ENCODE peak calls at places on chromosomes 6 and 20, in four cellular contexts. J, D, T and V are unnamed samples. For H3K27me3, the result is how much of the 10 kb centered on the place peaks cover.

GRCh38 chr20:42577193-42577592 is 612.5 kb downstream of the PTPRT start:
- DNase-seq in J (no peak), D (no peak), T (no peak), V (no peak)

GRCh38 chr6:33570806-33571636 is 9.1 kb downstream of the BAK1 start:
- DNase-seq in J (peak), T (peak), D (peak), V (peak)

GRCh38 chr6:130524552-130524951 is 158.7 kb downstream of the TMEM200A start:
- DNase-seq in J (no peak), D (no peak), T (no peak), V (no peak)

GRCh38 chr6:89667872-89668556 is 29.5 kb upstream of the LYRM2 start:
- DNase-seq in T (no peak), D (no peak), J (no peak), V (no peak)

GRCh38 chr6:70973591-70973990 is 16.7 kb upstream of the B3GAT2 start:
- DNase-seq in T (no peak), J (no peak), D (no peak), V (no peak)

GRCh38 chr6:137859025-137859424 is 8.0 kb upstream of the TNFAIP3 start:
- DNase-seq in J (no peak), D (no peak), T (no peak), V (no peak)

GRCh38 chr6:132768051-132768517 is 10.4 kb upstream of the VNN2 start:
- DNase-seq in J (peak), T (peak), D (peak), V (no peak)

GRCh38 chr6:83252717-83253116 is 59.6 kb downstream of the RWDD2A start:
- DNase-seq in D (no peak), J (no peak), T (no peak), V (no peak)

GRCh38 chr6:16305246-16305725 is 66.9 kb downstream of the GMPR start:
- DNase-seq in J (peak), T (no peak), D (no peak), V (no peak)

GRCh38 chr6:47200536-47201334 is 109.0 kb downstream of the TNFRSF21 start:
- DNase-seq in J (no peak), D (no peak), T (no peak), V (no peak)

GRCh38 chr6:11126876-11127275 is 15.4 kb upstream of the ERVFRD-1 start:
- DNase-seq in T (no peak), D (no peak), J (no peak), V (no peak)

GRCh38 chr6:11121851-11122250 is 10.3 kb upstream of the ERVFRD-1 start:
- DNase-seq in T (no peak), J (no peak), D (no peak), V (no peak)

GRCh38 chr6:11122380-11122779 is 10.9 kb upstream of the ERVFRD-1 start:
- DNase-seq in T (no peak), D (no peak), J (no peak), V (no peak)

GRCh38 chr6:11120273-11121005 is 8.9 kb upstream of the ERVFRD-1 start:
- DNase-seq in D (no peak), T (no peak), J (no peak), V (no peak)

GRCh38 chr6:11123978-11124377 is 12.5 kb upstream of the ERVFRD-1 start:
- DNase-seq in J (no peak), D (no peak), T (no peak), V (no peak)
- TF ChIP-seq CTCF in J (no peak), D (no peak), T (no peak), V (no peak)

DNA sequence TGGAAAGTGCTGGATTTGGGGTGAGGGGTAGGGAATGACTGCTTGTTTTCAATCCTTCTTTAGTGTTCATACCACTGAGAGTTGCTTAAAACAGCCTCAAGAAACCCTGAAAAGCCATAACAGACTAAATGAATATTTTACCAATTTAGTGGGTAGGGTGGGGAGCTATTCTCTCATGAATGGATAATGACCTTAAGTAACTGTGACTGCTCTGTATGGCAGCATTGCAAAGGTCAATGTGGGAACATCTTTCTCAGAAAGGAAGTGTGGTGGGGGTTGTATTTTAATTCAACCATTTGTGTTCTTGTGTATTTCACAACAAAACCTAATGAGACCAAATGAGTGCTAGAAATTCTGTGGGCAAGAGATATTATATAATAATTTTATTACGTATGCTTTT is 55.7 kb downstream of the PHACTR2 start:
- DNase-seq in J (no peak), T (no peak), D (no peak), V (no peak)
- H3K27me3 ChIP-seq in J (under half), T (under half), D (under half), V (under half)

DNA sequence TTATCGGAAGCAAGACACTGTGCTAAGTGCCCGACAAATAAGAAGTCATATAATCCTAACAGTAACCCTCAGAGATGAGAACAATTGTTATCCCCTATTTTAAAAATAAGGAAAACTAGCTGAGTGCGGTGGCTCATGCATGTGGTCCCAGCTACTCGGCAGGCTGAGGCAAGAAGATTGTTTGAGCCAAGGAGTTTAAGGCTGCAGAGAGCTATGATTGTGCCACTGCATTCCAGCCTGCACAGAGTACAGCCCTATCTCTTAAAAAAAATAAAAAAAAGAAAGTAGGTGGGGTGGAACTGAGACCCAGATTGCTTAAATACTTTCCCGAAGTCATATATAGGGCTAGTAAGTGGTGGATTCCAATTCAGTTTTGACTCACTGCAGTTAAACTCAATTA is 84.7 kb downstream of the UST start:
- DNase-seq in D (no peak), J (no peak), T (no peak), V (no peak)
- H3K27ac ChIP-seq in D (no peak), J (no peak), T (no peak), V (no peak)

GRCh38 chr20:22909436-22909835 is 125.7 kb upstream of the SSTR4 start:
- DNase-seq in J (no peak), T (no peak), D (no peak), V (no peak)
- TF ChIP-seq CTCF in J (no peak), T (no peak), D (no peak), V (no peak)

GRCh38 chr6:50714487-50715379 is 1.4 kb downstream of the TFAP2D start:
- DNase-seq in T (no peak), J (no peak), D (no peak), V (no peak)
- H3K27me3 ChIP-seq in T (half or more), J (half or more), D (half or more), V (half or more)

DNA sequence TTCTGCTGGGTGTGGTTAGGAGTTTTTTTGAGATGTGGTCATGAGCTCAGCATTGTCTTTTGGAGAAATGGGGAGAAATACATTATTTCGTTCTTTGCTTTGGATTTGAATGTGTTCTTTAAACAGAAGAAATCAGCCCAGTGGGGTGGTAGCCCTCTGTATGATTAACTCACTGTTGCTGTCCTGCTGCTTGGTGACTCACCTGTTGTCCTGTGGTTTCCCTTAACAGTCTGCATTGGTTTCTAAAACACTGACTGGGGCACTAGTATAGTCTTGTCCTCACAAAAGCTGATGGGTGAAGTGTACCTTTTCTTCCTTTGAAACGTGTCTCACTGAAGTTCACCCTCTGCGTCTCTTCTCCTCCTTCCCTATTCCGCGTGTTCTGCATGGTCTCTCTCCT is 66.7 kb downstream of the AFDN start:
- DNase-seq in T (no peak), D (no peak), J (no peak), V (no peak)
- H3K27ac ChIP-seq in T (no peak), D (no peak), J (no peak), V (no peak)